ENCODE peak calls at places on chromosomes 13 and 19, in seven cellular contexts. K is stimulated activated CD8-positive, alpha-beta memory T cell treated with anti-CD3 and anti-CD28 coated beads, Interleukin-4, amount 100 ng/mL, for 24 hours; W is RWPE1; M is mucosa of descending colon; S is small intestine; H is heart right ventricle; V is NCI-H2029. Y is an unnamed sample.
A peak's percentile ranks its signal among the peaks of the same experiment; 100 is the strongest.

GRCh38 chr19:4598712-4599111 is 39.2 kb upstream of the SEMA6B start:
- DNase-seq in M (no peak), K (no peak), H (no peak), V (no peak), S (no peak), W (no peak), Y (no peak)

GRCh38 chr13:76148926-76149325 is 512.8 kb downstream of the LMO7 start:
- DNase-seq in M (no peak), K (no peak), H (no peak), S (no peak), W (no peak), V (no peak), Y (no peak)

GRCh38 chr19:46471116-46471733 is at the start of gene PNMA8A:
- DNase-seq in H (peak; percentile 65), V (peak; percentile 64), K (no peak), W (peak; percentile 31), S (no peak), M (peak; percentile 19), Y (peak; percentile 53)

GRCh38 chr13:74891610-74892009 is 590.4 kb downstream of the TBC1D4 start:
- DNase-seq in W (peak; percentile 55), V (peak; percentile 15), M (no peak), S (no peak), H (no peak), K (no peak), Y (no peak)

GRCh38 chr19:31220540-31220939 is 128.7 kb downstream of the TSHZ3 start:
- DNase-seq in V (no peak), M (peak; percentile 14), H (no peak), K (no peak), S (peak; percentile 49), W (no peak), Y (no peak)

GRCh38 chr13:64551755-64552154 is 2678.4 kb downstream of the PCDH9 start:
- DNase-seq in M (no peak), W (peak; percentile 19), K (no peak), H (no peak), S (no peak), V (no peak), Y (no peak)

GRCh38 chr19:50969413-50969760 is at the start of gene KLK6:
- DNase-seq in H (no peak), M (no peak), W (peak; percentile 59), S (no peak), V (no peak), K (no peak), Y (no peak)

GRCh38 chr13:59532405-59532804 is 631.3 kb downstream of the DIAPH3 start:
- DNase-seq in M (no peak), W (peak; percentile 37), S (no peak), H (no peak), K (no peak), V (no peak), Y (no peak)